ENCODE peak calls at places on chromosomes 3 and 15, in nine cellular contexts. One of them, this sample, is unnamed.

GRCh38 chr15:33028495-33028894 is 166.0 kb downstream of the FMN1 start:
- DNase-seq in activated T-helper 1 cell treated with anti-CD3 and anti-CD28 coated beads, Interleukin-12 subunit alpha, Interleukin-12 subunit beta, Interleukin-2, Interleukin-4 antibody, amounts not matched to agents 30 ng/mL and 10 ng/mL and 1 ng/mL, durations not matched to agents 14 hours and 24 hours and 36 hours: no peak
- DNase-seq in NCI-H460: no peak
- DNase-seq in hippocampal formation: no peak
- DNase-seq in right atrium auricular region: no peak
- DNase-seq in lung: no peak
- DNase-seq in EH: no peak
- DNase-seq in activated CD4-positive, alpha-beta T cell treated with anti-CD3 and anti-CD28 coated beads for 24 hours: no peak
- DNase-seq in GM23248: no peak
- DNase-seq in this sample: no peak

GRCh38 chr3:33355611-33356010 is 78.4 kb downstream of the FBXL2 start:
- DNase-seq in activated T-helper 1 cell treated with anti-CD3 and anti-CD28 coated beads, Interleukin-12 subunit alpha, Interleukin-12 subunit beta, Interleukin-2, Interleukin-4 antibody, amounts not matched to agents 30 ng/mL and 10 ng/mL and 1 ng/mL, durations not matched to agents 14 hours and 24 hours and 36 hours: no peak
- DNase-seq in NCI-H460: peak
- DNase-seq in hippocampal formation: no peak
- DNase-seq in right atrium auricular region: no peak
- DNase-seq in lung: no peak
- DNase-seq in EH: peak
- DNase-seq in activated CD4-positive, alpha-beta T cell treated with anti-CD3 and anti-CD28 coated beads for 24 hours: no peak
- DNase-seq in GM23248: peak
- DNase-seq in this sample: peak

GRCh38 chr3:177921153-177921552 is 615.1 kb upstream of the KCNMB2 start:
- DNase-seq in activated T-helper 1 cell treated with anti-CD3 and anti-CD28 coated beads, Interleukin-12 subunit alpha, Interleukin-12 subunit beta, Interleukin-2, Interleukin-4 antibody, amounts not matched to agents 30 ng/mL and 10 ng/mL and 1 ng/mL, durations not matched to agents 14 hours and 24 hours and 36 hours: no peak
- DNase-seq in NCI-H460: no peak
- DNase-seq in hippocampal formation: no peak
- DNase-seq in right atrium auricular region: no peak
- DNase-seq in lung: no peak
- DNase-seq in EH: peak
- DNase-seq in activated CD4-positive, alpha-beta T cell treated with anti-CD3 and anti-CD28 coated beads for 24 hours: no peak
- DNase-seq in GM23248: no peak
- DNase-seq in this sample: no peak

GRCh38 chr3:120681018-120681417 is 1.0 kb downstream of the HGD start:
- DNase-seq in activated T-helper 1 cell treated with anti-CD3 and anti-CD28 coated beads, Interleukin-12 subunit alpha, Interleukin-12 subunit beta, Interleukin-2, Interleukin-4 antibody, amounts not matched to agents 30 ng/mL and 10 ng/mL and 1 ng/mL, durations not matched to agents 14 hours and 24 hours and 36 hours: no peak
- DNase-seq in NCI-H460: no peak
- DNase-seq in hippocampal formation: no peak
- DNase-seq in right atrium auricular region: no peak
- DNase-seq in lung: no peak
- DNase-seq in EH: no peak
- DNase-seq in activated CD4-positive, alpha-beta T cell treated with anti-CD3 and anti-CD28 coated beads for 24 hours: no peak
- DNase-seq in GM23248: no peak
- DNase-seq in this sample: no peak

GRCh38 chr3:111749171-111750170 is 109.6 kb upstream of the PHLDB2 start:
- DNase-seq in activated T-helper 1 cell treated with anti-CD3 and anti-CD28 coated beads, Interleukin-12 subunit alpha, Interleukin-12 subunit beta, Interleukin-2, Interleukin-4 antibody, amounts not matched to agents 30 ng/mL and 10 ng/mL and 1 ng/mL, durations not matched to agents 14 hours and 24 hours and 36 hours: no peak
- DNase-seq in NCI-H460: no peak
- DNase-seq in hippocampal formation: no peak
- DNase-seq in right atrium auricular region: no peak
- DNase-seq in lung: no peak
- DNase-seq in EH: no peak
- DNase-seq in activated CD4-positive, alpha-beta T cell treated with anti-CD3 and anti-CD28 coated beads for 24 hours: no peak
- DNase-seq in GM23248: no peak
- DNase-seq in this sample: no peak

GRCh38 chr3:140004271-140004670 is 69.3 kb downstream of the CLSTN2 start:
- DNase-seq in activated T-helper 1 cell treated with anti-CD3 and anti-CD28 coated beads, Interleukin-12 subunit alpha, Interleukin-12 subunit beta, Interleukin-2, Interleukin-4 antibody, amounts not matched to agents 30 ng/mL and 10 ng/mL and 1 ng/mL, durations not matched to agents 14 hours and 24 hours and 36 hours: no peak
- DNase-seq in NCI-H460: no peak
- DNase-seq in hippocampal formation: no peak
- DNase-seq in right atrium auricular region: no peak
- DNase-seq in lung: no peak
- DNase-seq in EH: no peak
- DNase-seq in activated CD4-positive, alpha-beta T cell treated with anti-CD3 and anti-CD28 coated beads for 24 hours: no peak
- DNase-seq in GM23248: no peak
- DNase-seq in this sample: no peak

GRCh38 chr15:70361891-70362290 is 264.2 kb upstream of the TLE3 start:
- DNase-seq in activated T-helper 1 cell treated with anti-CD3 and anti-CD28 coated beads, Interleukin-12 subunit alpha, Interleukin-12 subunit beta, Interleukin-2, Interleukin-4 antibody, amounts not matched to agents 30 ng/mL and 10 ng/mL and 1 ng/mL, durations not matched to agents 14 hours and 24 hours and 36 hours: no peak
- DNase-seq in NCI-H460: no peak
- DNase-seq in hippocampal formation: no peak
- DNase-seq in right atrium auricular region: peak
- DNase-seq in lung: no peak
- DNase-seq in EH: no peak
- DNase-seq in activated CD4-positive, alpha-beta T cell treated with anti-CD3 and anti-CD28 coated beads for 24 hours: no peak
- DNase-seq in GM23248: no peak
- DNase-seq in this sample: no peak

GRCh38 chr3:18290130-18290529 is 135.0 kb downstream of the SATB1 start:
- DNase-seq in activated T-helper 1 cell treated with anti-CD3 and anti-CD28 coated beads, Interleukin-12 subunit alpha, Interleukin-12 subunit beta, Interleukin-2, Interleukin-4 antibody, amounts not matched to agents 30 ng/mL and 10 ng/mL and 1 ng/mL, durations not matched to agents 14 hours and 24 hours and 36 hours: no peak
- DNase-seq in NCI-H460: no peak
- DNase-seq in hippocampal formation: no peak
- DNase-seq in right atrium auricular region: no peak
- DNase-seq in lung: no peak
- DNase-seq in EH: no peak
- DNase-seq in activated CD4-positive, alpha-beta T cell treated with anti-CD3 and anti-CD28 coated beads for 24 hours: no peak
- DNase-seq in GM23248: no peak
- DNase-seq in this sample: no peak